ENCODE peak calls at places on chromosomes 7 and 10, in five cellular contexts. C, N, I, Z and A are unnamed samples.
A peak's percentile ranks its signal among the peaks of the same experiment; 100 is the strongest.

GRCh38 chr7:100691676-100692577 is 2.1 kb downstream of the GIGYF1 start:
- DNase-seq in I (peak; percentile 72), C (peak; percentile 63), Z (peak; percentile 81), N (peak; percentile 93), A (peak; percentile 74)

GRCh38 chr10:96118604-96119450 is 11.3 kb upstream of the ZNF518A start:
- DNase-seq in N (peak; percentile 72), C (no peak), Z (no peak), I (no peak), A (peak; percentile 66)

GRCh38 chr10:75971402-75972211 is 540.2 kb downstream of the LRMDA start:
- DNase-seq in C (no peak), N (no peak), Z (no peak), I (peak; percentile 99), A (no peak)

GRCh38 chr10:46995234-46995633 is 84.0 kb downstream of the PTPN20 start:
- DNase-seq in I (peak; percentile 8), Z (no peak), C (no peak), N (no peak), A (no peak)

GRCh38 chr7:97116308-97116707 is 1.2 kb upstream of the SDHAF3 start:
- DNase-seq in N (no peak), C (no peak), I (no peak), Z (no peak), A (no peak)

GRCh38 chr10:124469956-124470484 is 8.4 kb downstream of the LHPP start:
- DNase-seq in N (no peak), C (no peak), I (no peak), Z (no peak), A (no peak)

GRCh38 chr7:50534690-50535290 is 30.4 kb downstream of the DDC start:
- DNase-seq in I (peak; percentile 100), Z (no peak), N (peak; percentile 87), C (no peak), A (peak; percentile 69)

GRCh38 chr10:6136215-6137201 is 47.7 kb downstream of the RBM17 start:
- DNase-seq in I (peak; percentile 56), Z (no peak), N (no peak), C (no peak), A (no peak)

GRCh38 chr7:56026538-56026937 is 24.7 kb downstream of the PSPH start:
- DNase-seq in Z (no peak), C (no peak), I (no peak), N (no peak), A (no peak)

GRCh38 chr10:34235164-34235832 is 579.8 kb downstream of the PARD3 start:
- DNase-seq in C (no peak), I (peak; percentile 72), N (no peak), Z (no peak), A (no peak)

GRCh38 chr10:79123547-79123963 is 54.8 kb downstream of the ZMIZ1 start:
- DNase-seq in C (no peak), N (no peak), I (no peak), Z (no peak), A (no peak)

GRCh38 chr10:79022565-79023488 is 45.9 kb upstream of the ZMIZ1 start:
- DNase-seq in I (peak; percentile 37), C (no peak), Z (no peak), N (peak; percentile 57), A (no peak)

GRCh38 chr7:52017802-52018679 is 701.4 kb upstream of the COBL start:
- DNase-seq in C (no peak), I (no peak), Z (no peak), N (peak; percentile 19), A (peak; percentile 69)

GRCh38 chr10:11824825-11825224 is 1.7 kb downstream of the PROSER2 start:
- DNase-seq in N (no peak), I (no peak), C (no peak), Z (no peak), A (no peak)

GRCh38 chr7:128270799-128271411 is 29.8 kb downstream of the LEP start:
- DNase-seq in I (no peak), N (no peak), Z (no peak), C (no peak), A (no peak)

GRCh38 chr10:14451341-14451740 is 120.6 kb upstream of the FRMD4A start:
- DNase-seq in Z (no peak), C (no peak), I (no peak), N (no peak), A (no peak)

GRCh38 chr7:138549082-138549481 is 89.0 kb downstream of the TRIM24 start:
- DNase-seq in C (no peak), I (peak; percentile 6), N (no peak), Z (no peak), A (no peak)

GRCh38 chr7:76225379-76225778 is 23.7 kb downstream of the SRRM3 start:
- DNase-seq in N (no peak), C (no peak), I (peak; percentile 21), Z (no peak), A (peak; percentile 14)

GRCh38 chr10:79054203-79055099 is 14.3 kb upstream of the ZMIZ1 start:
- DNase-seq in C (no peak), Z (peak; percentile 78), N (no peak), I (no peak), A (no peak)

GRCh38 chr7:111091623-111092370 is 870 bp downstream of the LRRN3 start:
- DNase-seq in Z (no peak), I (no peak), C (no peak), N (no peak), A (no peak)

GRCh38 chr10:112141297-112141696 is 42.3 kb downstream of the GPAM start:
- DNase-seq in N (no peak), Z (no peak), C (no peak), I (no peak), A (no peak)

GRCh38 chr7:80851896-80852476 is 66.9 kb downstream of the SEMA3C start:
- DNase-seq in N (no peak), Z (no peak), I (peak; percentile 81), C (no peak), A (no peak)

GRCh38 chr7:45178241-45179225 is 20.9 kb downstream of the RAMP3 start:
- DNase-seq in C (no peak), I (no peak), Z (no peak), N (peak; percentile 40), A (peak; percentile 35)

GRCh38 chr10:44968101-44968886 is 8.7 kb downstream of the RASSF4 start:
- DNase-seq in Z (no peak), N (no peak), I (peak; percentile 59), C (no peak), A (no peak)

GRCh38 chr10:59623823-59624535 is 85.7 kb downstream of the SLC16A9 start:
- DNase-seq in I (no peak), Z (no peak), N (no peak), C (no peak), A (no peak)

GRCh38 chr7:41834805-41835694 is 132.2 kb upstream of the INHBA start:
- DNase-seq in N (no peak), I (peak; percentile 22), C (no peak), Z (no peak), A (no peak)

GRCh38 chr10:117175901-117176534 is 21.3 kb upstream of the KCNK18 start:
- DNase-seq in N (peak; percentile 78), C (peak; percentile 44), I (peak; percentile 78), Z (peak; percentile 85), A (peak; percentile 75)

GRCh38 chr7:86908948-86909347 is 150.5 kb downstream of the ELAPOR2 start:
- DNase-seq in N (no peak), C (no peak), I (peak; percentile 4), Z (no peak), A (no peak)

GRCh38 chr7:29044529-29044928 is 86.4 kb upstream of the TRIL start:
- DNase-seq in N (no peak), C (no peak), I (peak; percentile 47), Z (no peak), A (no peak)

GRCh38 chr7:27723086-27723485 is 16.9 kb upstream of the TAX1BP1 start:
- DNase-seq in I (no peak), N (no peak), C (no peak), Z (peak; percentile 47), A (peak; percentile 58)

GRCh38 chr7:36763084-36763807 is 39.0 kb upstream of the AOAH start:
- DNase-seq in Z (no peak), C (no peak), I (peak; percentile 12), N (no peak), A (no peak)

GRCh38 chr7:92609921-92610518 is 19.8 kb upstream of the FAM133B start:
- DNase-seq in I (peak; percentile 54), N (no peak), C (no peak), Z (no peak), A (no peak)
- TF ChIP-seq CTCF in I (peak; percentile 47), N (peak; percentile 52), C (peak; percentile 53), Z (no peak), A (no peak)

DNA sequence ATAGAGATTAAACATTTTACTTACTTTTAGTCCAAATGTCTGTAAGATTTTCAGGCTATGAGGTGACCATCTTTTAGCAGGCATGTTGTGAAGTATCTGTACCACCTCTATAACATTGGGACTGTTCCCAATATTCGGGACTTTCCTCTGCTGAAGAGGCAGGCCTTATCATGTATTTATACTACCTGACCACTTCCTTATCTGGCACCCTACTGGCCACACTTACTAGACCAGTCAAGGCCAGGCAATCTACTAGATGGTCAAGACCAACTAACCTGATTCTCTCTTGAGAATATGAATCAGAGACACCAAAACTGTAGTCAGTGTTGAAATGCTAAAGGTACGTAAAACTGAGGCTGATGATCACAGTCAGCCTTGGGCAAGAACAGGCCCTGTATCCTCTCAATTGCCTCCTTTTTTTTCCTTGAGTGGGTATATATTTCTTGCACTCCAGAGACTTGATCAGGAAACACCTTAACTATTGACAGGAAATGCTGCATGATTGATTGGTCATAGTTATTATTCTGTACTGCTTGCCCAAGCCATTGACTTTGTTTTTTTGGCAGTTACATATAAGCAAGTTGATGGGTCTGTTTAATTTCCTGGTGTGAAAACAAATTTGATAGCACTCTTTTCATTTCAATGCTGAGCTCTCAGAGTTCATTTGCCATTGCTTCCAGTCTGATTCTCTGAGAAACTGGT is 5.2 kb upstream of the PRKAR2B start:
- DNase-seq in C (no peak), I (no peak), N (no peak), Z (no peak), A (no peak)
- TF ChIP-seq CTCF in C (no peak), I (no peak), N (no peak), Z (no peak), A (no peak)

GRCh38 chr10:133611079-133611478 is 15.5 kb downstream of the FRG2B start:
- DNase-seq in Z (no peak), I (no peak), N (no peak), C (no peak), A (no peak)

GRCh38 chr10:133613699-133614098 is 12.9 kb downstream of the FRG2B start:
- DNase-seq in N (no peak), Z (no peak), C (no peak), I (no peak), A (no peak)

GRCh38 chr10:133608855-133609254 is 17.7 kb downstream of the FRG2B start:
- DNase-seq in I (no peak), C (no peak), N (peak; percentile 35), Z (no peak), A (peak; percentile 4)
- TF ChIP-seq CTCF in I (no peak), C (peak; percentile 48), N (peak; percentile 62), Z (no peak), A (peak; percentile 19)

DNA sequence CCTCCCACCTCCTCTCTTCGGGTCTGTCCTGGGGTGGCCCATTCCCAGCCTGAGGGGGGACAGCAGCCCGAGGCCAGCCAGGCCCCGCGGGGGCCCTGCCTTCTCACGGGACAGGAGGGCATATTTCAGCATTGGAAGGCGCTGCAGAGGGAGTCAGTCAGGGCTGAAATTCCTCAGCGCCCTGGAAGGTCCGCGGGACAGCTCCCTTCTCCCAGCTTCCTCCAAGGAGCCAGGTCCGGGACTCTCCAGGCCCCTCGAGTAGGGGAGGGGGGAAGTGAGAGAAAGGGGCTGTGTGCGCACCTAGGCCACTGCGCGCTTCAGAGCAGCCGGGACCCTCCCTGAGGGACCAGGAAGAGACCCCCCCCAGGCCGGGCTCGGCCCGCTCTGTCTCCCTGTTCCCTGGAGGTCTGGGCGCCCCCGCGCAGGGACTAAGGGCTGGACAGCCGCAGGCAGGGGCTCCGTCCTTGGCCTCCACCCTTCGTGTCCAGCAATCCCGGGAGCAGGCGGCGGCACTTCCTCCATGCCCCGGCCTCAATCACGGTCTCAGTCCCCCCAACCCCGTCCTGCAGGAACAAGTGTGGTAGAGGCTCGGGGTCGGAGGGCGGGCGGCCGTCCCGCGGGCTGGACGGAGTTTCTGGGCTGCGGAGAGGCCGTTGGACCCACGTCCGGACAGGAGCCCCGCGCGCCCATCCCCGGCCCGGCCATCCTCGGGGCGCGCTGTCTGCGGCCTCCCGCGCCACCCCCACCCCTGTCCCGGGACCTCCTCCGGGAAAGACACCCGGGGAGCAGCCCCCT is 6.0 kb upstream of the ELFN1 start:
- DNase-seq in I (no peak), Z (peak; percentile 21), C (no peak), N (no peak), A (peak; percentile 7)
- TF ChIP-seq CTCF in I (no peak), Z (no peak), C (no peak), N (no peak), A (no peak)